ENCODE peak calls at places on chromosome 1, in four cellular contexts. E, O, W and N are unnamed samples. For H3K9me2, the result is how much of the 10 kb centered on the place peaks cover.

GRCh38 chr1:155981266-155982088 is 3.1 kb upstream of the ARHGEF2 start:
- DNase-seq in E (peak), O (no peak), W (no peak), N (peak)

GRCh38 chr1:48203287-48203900 is 19.1 kb upstream of the SLC5A9 start:
- DNase-seq in E (peak), O (peak), W (peak), N (peak)

GRCh38 chr1:171081220-171081993 is 9.3 kb upstream of the FMO3 start:
- DNase-seq in E (peak), O (peak), W (peak), N (no peak)

GRCh38 chr1:178339834-178340233 is 156.9 kb downstream of the CLEC20A start:
- DNase-seq in E (no peak), O (no peak), W (no peak), N (no peak)

GRCh38 chr1:112549590-112549989 is 40.8 kb downstream of the WNT2B start:
- DNase-seq in E (no peak), O (no peak), W (no peak), N (no peak)

GRCh38 chr1:5742801-5743200 is 249.4 kb downstream of the NPHP4 start:
- DNase-seq in E (no peak), O (no peak), W (no peak), N (no peak)

GRCh38 chr1:231463541-231463940 is 41.5 kb upstream of the EGLN1 start:
- DNase-seq in E (no peak), O (no peak), W (no peak), N (no peak)

GRCh38 chr1:44568128-44568900 is 106.0 kb downstream of the TMEM53 start:
- DNase-seq in E (no peak), O (no peak), W (peak), N (peak)

GRCh38 chr1:84583648-84584047 is 9.4 kb upstream of the CTBS start:
- DNase-seq in E (no peak), O (no peak), W (no peak), N (no peak)

GRCh38 chr1:89487972-89488371 is 36.7 kb upstream of the LRRC8B start:
- DNase-seq in E (no peak), O (no peak), W (no peak), N (no peak)

GRCh38 chr1:218945050-218945449 is 228.6 kb upstream of the LYPLAL1 start:
- DNase-seq in E (peak), O (no peak), W (peak), N (no peak)

GRCh38 chr1:92410706-92411105 is 76.0 kb downstream of the GFI1 start:
- DNase-seq in E (no peak), O (no peak), W (no peak), N (no peak)

GRCh38 chr1:157734328-157734727 is 33.8 kb upstream of the FCRL3 start:
- DNase-seq in E (no peak), O (no peak), W (no peak), N (no peak)

GRCh38 chr1:34928865-34929496 is 469 bp downstream of the DLGAP3 start:
- DNase-seq in E (no peak), O (no peak), W (no peak), N (no peak)

GRCh38 chr1:33152685-33153432 is 29.0 kb downstream of the TRIM62 start:
- DNase-seq in E (peak), O (no peak), W (no peak), N (no peak)

GRCh38 chr1:87928623-87929022 is 599.9 kb downstream of the LMO4 start:
- DNase-seq in E (no peak), O (no peak), W (no peak), N (no peak)

GRCh38 chr1:4976859-4977440 is 322.5 kb downstream of the AJAP1 start:
- DNase-seq in E (no peak), O (no peak), W (no peak), N (no peak)

GRCh38 chr1:119551218-119551617 is 44.2 kb downstream of the HSD3B1 start:
- DNase-seq in E (no peak), O (no peak), W (no peak), N (peak)

GRCh38 chr1:119556423-119556822 is 49.4 kb downstream of the HSD3B1 start:
- DNase-seq in E (no peak), O (no peak), W (no peak), N (no peak)

GRCh38 chr1:119549719-119550141 is 42.7 kb downstream of the HSD3B1 start:
- DNase-seq in E (peak), O (peak), W (peak), N (peak)

GRCh38 chr1:119554188-119554587 is 47.2 kb downstream of the HSD3B1 start:
- DNase-seq in E (peak), O (no peak), W (no peak), N (peak)
- H3K27ac ChIP-seq in E (no peak), O (no peak), W (no peak), N (no peak)

GRCh38 chr1:114040273-114041043 is 61.2 kb downstream of the OLFML3 start:
- DNase-seq in E (peak), O (no peak), W (no peak), N (peak)

GRCh38 chr1:114037952-114038867 is 58.9 kb downstream of the OLFML3 start:
- DNase-seq in E (no peak), O (no peak), W (peak), N (no peak)

DNA sequence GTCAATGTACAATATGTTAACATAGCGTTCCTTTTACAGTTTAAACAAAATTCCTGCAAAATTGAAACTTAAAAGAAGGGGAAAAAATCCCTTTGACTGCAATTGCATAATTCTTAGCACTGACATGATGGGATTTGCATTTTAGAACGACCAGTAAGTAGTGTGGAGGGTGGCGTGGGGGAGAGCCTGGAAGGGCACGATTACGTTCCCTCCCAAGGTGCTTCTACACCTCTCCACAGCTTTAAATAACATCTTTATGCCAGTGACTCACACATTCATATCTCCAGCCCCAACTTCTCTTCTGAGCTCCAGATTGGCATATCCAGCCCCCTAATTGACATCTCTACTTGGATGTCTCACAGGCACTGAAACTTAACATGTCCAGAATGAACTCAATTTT is 64.3 kb downstream of the OLFML3 start:
- DNase-seq in E (no peak), O (no peak), W (no peak), N (no peak)
- H3K9me2 ChIP-seq in E (under half), O (under half), W (under half), N (under half)

DNA sequence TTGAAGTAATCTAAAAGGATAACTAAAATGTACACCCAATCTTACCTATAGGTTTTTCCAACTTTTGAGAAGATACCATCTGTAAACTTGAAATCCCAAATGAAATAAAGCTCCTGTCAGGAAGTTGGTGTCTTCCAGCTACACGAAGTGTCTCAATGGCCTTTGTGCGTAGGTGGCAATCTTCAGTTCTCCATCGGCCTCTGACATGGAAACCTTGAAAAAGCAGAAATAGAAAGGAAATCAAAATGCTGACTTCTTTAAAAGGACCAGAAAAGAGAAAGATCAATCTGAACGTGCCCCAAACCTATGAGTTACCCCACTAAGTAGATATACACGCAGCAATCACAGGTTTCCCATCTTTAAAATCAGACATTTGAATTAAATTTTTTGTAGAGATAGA is 10.0 kb downstream of the MKNK1 start:
- DNase-seq in E (no peak), O (no peak), W (no peak), N (no peak)
- H3K27ac ChIP-seq in E (no peak), O (no peak), W (no peak), N (no peak)

GRCh38 chr1:152539901-152540300 is 25.6 kb downstream of the CRCT1 start:
- DNase-seq in E (no peak), O (no peak), W (no peak), N (no peak)
- H3K9me2 ChIP-seq in E (under half), O (under half), W (under half), N (under half)

GRCh38 chr1:20280906-20281305 is 9.8 kb upstream of the VWA5B1 start:
- DNase-seq in E (no peak), O (no peak), W (no peak), N (no peak)

GRCh38 chr1:20279507-20279906 is 11.2 kb upstream of the VWA5B1 start:
- DNase-seq in E (peak), O (no peak), W (peak), N (peak)

GRCh38 chr1:20280399-20280798 is 10.3 kb upstream of the VWA5B1 start:
- DNase-seq in E (no peak), O (no peak), W (no peak), N (no peak)

GRCh38 chr1:20278692-20279130 is 12.0 kb upstream of the VWA5B1 start:
- DNase-seq in E (no peak), O (no peak), W (no peak), N (no peak)

GRCh38 chr1:20276428-20276827 is 14.2 kb upstream of the VWA5B1 start:
- DNase-seq in E (no peak), O (no peak), W (no peak), N (no peak)
- H3K27ac ChIP-seq in E (no peak), O (no peak), W (no peak), N (no peak)

DNA sequence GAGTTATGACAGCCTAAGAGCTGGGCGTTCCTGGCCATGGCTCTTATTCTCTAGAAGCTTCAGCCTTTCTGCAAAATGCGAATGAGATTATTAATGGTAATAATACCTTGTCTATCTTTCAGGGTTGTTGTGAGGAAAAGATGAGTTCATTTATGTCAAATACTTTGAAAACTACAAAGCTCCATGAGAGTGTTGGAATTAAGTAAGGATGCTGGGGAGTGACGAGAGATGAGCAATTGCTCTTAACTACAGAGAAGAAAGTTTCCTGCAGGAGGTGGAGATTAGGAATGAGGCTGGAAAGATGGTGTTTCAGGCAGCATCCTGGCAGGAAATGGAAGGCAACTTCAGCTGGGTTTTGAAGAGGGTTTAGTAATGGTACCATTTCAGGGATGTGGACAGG is 124.2 kb downstream of the CACNA1E start:
- DNase-seq in E (no peak), O (no peak), W (no peak), N (no peak)
- H3K9me2 ChIP-seq in E (under half), O (under half), W (under half), N (under half)

GRCh38 chr1:6873298-6874015 is 88.2 kb downstream of the CAMTA1 start:
- DNase-seq in E (no peak), O (no peak), W (no peak), N (no peak)
- H3K27ac ChIP-seq in E (no peak), O (no peak), W (no peak), N (no peak)

GRCh38 chr1:114043046-114043445 is 63.8 kb downstream of the OLFML3 start:
- DNase-seq in E (no peak), O (no peak), W (no peak), N (no peak)
- H3K9me2 ChIP-seq in E (under half), O (under half), W (under half), N (under half)

DNA sequence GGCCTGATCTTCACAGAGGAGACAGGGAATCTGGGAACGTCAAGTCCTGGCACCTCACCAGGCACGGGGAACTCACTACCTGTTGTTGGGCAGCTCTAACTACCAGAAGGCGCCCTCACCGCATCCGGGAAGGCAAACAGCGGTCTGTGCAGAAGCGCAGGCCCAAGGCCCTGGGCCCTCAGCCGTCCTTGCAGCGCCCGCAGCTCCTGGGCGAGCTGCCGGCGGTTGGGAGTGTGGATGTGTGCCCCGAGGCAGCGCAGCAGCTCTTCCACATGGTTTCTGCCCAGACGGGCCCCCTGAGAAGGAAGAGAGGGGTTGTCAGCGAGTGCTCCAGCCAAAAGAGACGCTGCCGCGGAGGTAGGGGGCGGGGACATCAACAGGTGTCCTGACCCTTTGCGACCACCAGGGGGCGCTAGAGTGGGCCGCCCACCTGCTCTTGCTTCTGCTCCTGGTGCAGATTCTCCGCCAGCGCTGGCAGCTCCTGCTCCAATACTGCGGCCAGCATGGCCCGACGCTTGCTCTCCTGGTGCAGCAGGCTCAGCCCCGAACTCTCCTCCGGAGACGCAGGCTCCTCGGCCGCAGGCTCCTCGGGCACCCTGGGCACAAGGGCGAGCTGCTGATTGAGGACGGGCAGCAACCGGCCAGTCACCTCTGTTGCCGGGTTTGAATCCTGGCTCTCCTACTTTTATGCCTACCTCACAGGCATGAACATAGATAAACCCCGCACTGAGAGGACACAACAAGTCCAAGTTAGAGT is 9.3 kb downstream of the MAP3K6 start:
- DNase-seq in E (peak), O (no peak), W (peak), N (peak)
- H3K27ac ChIP-seq in E (no peak), O (peak), W (no peak), N (no peak)

GRCh38 chr1:204852854-204853253 is 17.8 kb upstream of the NFASC start:
- DNase-seq in E (no peak), O (no peak), W (no peak), N (no peak)
- H3K9me2 ChIP-seq in E (under half), O (under half), W (under half), N (under half)